ENCODE peak calls at places on chromosomes 13 and 19, in seven cellular contexts. One of them, this sample, is unnamed.

GRCh38 chr13:32222046-32222676 is 93.0 kb downstream of the ZAR1L start:
- DNase-seq in left cardiac atrium: no peak
- DNase-seq in cardiac muscle cell: no peak
- DNase-seq in stomach: no peak
- DNase-seq in aorta: no peak
- DNase-seq in AG09309: no peak
- DNase-seq in activated naive CD4-positive, alpha-beta T cell treated with Interleukin-2 at 50 U/mL for 16 hours: no peak
- DNase-seq in this sample: no peak

GRCh38 chr13:41589434-41589833 is 132.1 kb downstream of the RGCC start:
- DNase-seq in cardiac muscle cell: no peak
- DNase-seq in stomach: no peak
- DNase-seq in AG09309: no peak
- DNase-seq in left cardiac atrium: no peak
- DNase-seq in aorta: no peak
- DNase-seq in activated naive CD4-positive, alpha-beta T cell treated with Interleukin-2 at 50 U/mL for 16 hours: no peak
- DNase-seq in this sample: no peak

GRCh38 chr13:24270639-24271131 is 38.7 kb upstream of the C1QTNF9 start:
- DNase-seq in aorta: peak; percentile 86
- DNase-seq in AG09309: no peak
- DNase-seq in cardiac muscle cell: peak; percentile 42
- DNase-seq in activated naive CD4-positive, alpha-beta T cell treated with Interleukin-2 at 50 U/mL for 16 hours: peak; percentile 56
- DNase-seq in stomach: peak; percentile 61
- DNase-seq in left cardiac atrium: peak; percentile 78
- DNase-seq in this sample: peak; percentile 92

GRCh38 chr13:78137404-78138142 is 218.9 kb upstream of the EDNRB start:
- DNase-seq in stomach: no peak
- DNase-seq in activated naive CD4-positive, alpha-beta T cell treated with Interleukin-2 at 50 U/mL for 16 hours: no peak
- DNase-seq in cardiac muscle cell: peak; percentile 73
- DNase-seq in left cardiac atrium: no peak
- DNase-seq in AG09309: peak; percentile 20
- DNase-seq in aorta: no peak
- DNase-seq in this sample: no peak

GRCh38 chr13:45092668-45093067 is 27.6 kb upstream of the GTF2F2 start:
- DNase-seq in stomach: no peak
- DNase-seq in AG09309: no peak
- DNase-seq in cardiac muscle cell: no peak
- DNase-seq in aorta: no peak
- DNase-seq in activated naive CD4-positive, alpha-beta T cell treated with Interleukin-2 at 50 U/mL for 16 hours: no peak
- DNase-seq in left cardiac atrium: no peak
- DNase-seq in this sample: no peak

GRCh38 chr19:2755811-2756210 is 16.0 kb upstream of the SLC39A3 start:
- DNase-seq in aorta: no peak
- DNase-seq in stomach: no peak
- DNase-seq in left cardiac atrium: no peak
- DNase-seq in cardiac muscle cell: no peak
- DNase-seq in activated naive CD4-positive, alpha-beta T cell treated with Interleukin-2 at 50 U/mL for 16 hours: no peak
- DNase-seq in AG09309: no peak
- DNase-seq in this sample: no peak

GRCh38 chr13:41411060-41411459 is 46.3 kb upstream of the RGCC start:
- DNase-seq in left cardiac atrium: no peak
- DNase-seq in cardiac muscle cell: no peak
- DNase-seq in AG09309: no peak
- DNase-seq in aorta: no peak
- DNase-seq in activated naive CD4-positive, alpha-beta T cell treated with Interleukin-2 at 50 U/mL for 16 hours: no peak
- DNase-seq in stomach: no peak
- DNase-seq in this sample: no peak

GRCh38 chr13:107018285-107018684 is 450.3 kb upstream of the ARGLU1 start:
- DNase-seq in AG09309: no peak
- DNase-seq in stomach: no peak
- DNase-seq in left cardiac atrium: no peak
- DNase-seq in activated naive CD4-positive, alpha-beta T cell treated with Interleukin-2 at 50 U/mL for 16 hours: no peak
- DNase-seq in cardiac muscle cell: no peak
- DNase-seq in aorta: no peak
- DNase-seq in this sample: no peak

GRCh38 chr13:86051134-86052103 is 252.2 kb upstream of the SLITRK6 start:
- DNase-seq in AG09309: no peak
- DNase-seq in activated naive CD4-positive, alpha-beta T cell treated with Interleukin-2 at 50 U/mL for 16 hours: no peak
- DNase-seq in left cardiac atrium: no peak
- DNase-seq in aorta: no peak
- DNase-seq in stomach: no peak
- DNase-seq in cardiac muscle cell: no peak
- DNase-seq in this sample: no peak

GRCh38 chr19:51821921-51822716 is 27.2 kb downstream of the FPR3 start:
- DNase-seq in activated naive CD4-positive, alpha-beta T cell treated with Interleukin-2 at 50 U/mL for 16 hours: no peak
- DNase-seq in cardiac muscle cell: no peak
- DNase-seq in stomach: no peak
- DNase-seq in aorta: no peak
- DNase-seq in left cardiac atrium: no peak
- DNase-seq in AG09309: peak; percentile 43
- DNase-seq in this sample: no peak

GRCh38 chr19:51919606-51920005 is 7.7 kb upstream of the ZNF613 start:
- DNase-seq in AG09309: no peak
- DNase-seq in cardiac muscle cell: no peak
- DNase-seq in activated naive CD4-positive, alpha-beta T cell treated with Interleukin-2 at 50 U/mL for 16 hours: no peak
- DNase-seq in aorta: no peak
- DNase-seq in left cardiac atrium: no peak
- DNase-seq in stomach: no peak
- DNase-seq in this sample: no peak

GRCh38 chr13:114311387-114311786 is 2.9 kb upstream of the CHAMP1 start:
- DNase-seq in AG09309: no peak
- DNase-seq in activated naive CD4-positive, alpha-beta T cell treated with Interleukin-2 at 50 U/mL for 16 hours: no peak
- DNase-seq in cardiac muscle cell: peak; percentile 20
- DNase-seq in aorta: no peak
- DNase-seq in stomach: no peak
- DNase-seq in left cardiac atrium: no peak
- DNase-seq in this sample: no peak

GRCh38 chr19:47778089-47778953 is at the start of gene SELENOW:
- DNase-seq in activated naive CD4-positive, alpha-beta T cell treated with Interleukin-2 at 50 U/mL for 16 hours: peak; percentile 81
- DNase-seq in aorta: peak; percentile 93
- DNase-seq in stomach: peak; percentile 83
- DNase-seq in left cardiac atrium: peak; percentile 83
- DNase-seq in cardiac muscle cell: peak; percentile 88
- DNase-seq in AG09309: no peak
- DNase-seq in this sample: peak; percentile 92

GRCh38 chr13:33918199-33918932 is 100.4 kb downstream of the RFC3 start:
- DNase-seq in cardiac muscle cell: peak; percentile 64
- DNase-seq in activated naive CD4-positive, alpha-beta T cell treated with Interleukin-2 at 50 U/mL for 16 hours: no peak
- DNase-seq in left cardiac atrium: peak; percentile 24
- DNase-seq in AG09309: peak; percentile 37
- DNase-seq in stomach: no peak
- DNase-seq in aorta: no peak
- DNase-seq in this sample: no peak

GRCh38 chr13:88429862-88430261 is 758.7 kb downstream of the SLITRK5 start:
- DNase-seq in stomach: no peak
- DNase-seq in AG09309: no peak
- DNase-seq in activated naive CD4-positive, alpha-beta T cell treated with Interleukin-2 at 50 U/mL for 16 hours: no peak
- DNase-seq in left cardiac atrium: no peak
- DNase-seq in aorta: no peak
- DNase-seq in cardiac muscle cell: peak; percentile 6
- DNase-seq in this sample: no peak

This sample was measured in posterior vena cava.